ENCODE peak calls at places on chromosomes 16 and 17, in eight cellular contexts. One of them, this sample, is unnamed.

GRCh38 chr17:39702901-39703893 is 3.3 kb downstream of the ERBB2 start:
- DNase-seq in psoas muscle: no peak
- DNase-seq in pancreas: no peak
- DNase-seq in GM12878: peak; percentile 25
- DNase-seq in neural progenitor cell: peak; percentile 21
- DNase-seq in adrenal gland: no peak
- DNase-seq in Panc1: peak; percentile 43
- DNase-seq in AG04450: no peak
- DNase-seq in this sample: no peak

GRCh38 chr16:30032083-30032819 is 1.2 kb upstream of the TLCD3B start:
- DNase-seq in GM12878: no peak
- DNase-seq in AG04450: no peak
- DNase-seq in adrenal gland: no peak
- DNase-seq in Panc1: no peak
- DNase-seq in neural progenitor cell: peak; percentile 83
- DNase-seq in psoas muscle: no peak
- DNase-seq in pancreas: no peak
- DNase-seq in this sample: peak; percentile 51

GRCh38 chr16:66618588-66618987 is 14.1 kb downstream of the CMTM3 start:
- DNase-seq in adrenal gland: peak; percentile 57
- DNase-seq in AG04450: peak; percentile 81
- DNase-seq in GM12878: no peak
- DNase-seq in neural progenitor cell: no peak
- DNase-seq in pancreas: no peak
- DNase-seq in Panc1: peak; percentile 81
- DNase-seq in psoas muscle: peak; percentile 73
- DNase-seq in this sample: peak; percentile 88

GRCh38 chr17:70407501-70407900 is 238.2 kb downstream of the KCNJ2 start:
- DNase-seq in adrenal gland: no peak
- DNase-seq in pancreas: no peak
- DNase-seq in Panc1: no peak
- DNase-seq in psoas muscle: no peak
- DNase-seq in AG04450: no peak
- DNase-seq in GM12878: no peak
- DNase-seq in neural progenitor cell: no peak
- DNase-seq in this sample: no peak

GRCh38 chr17:44307387-44308186 is 814 bp upstream of the RUNDC3A start:
- DNase-seq in adrenal gland: peak; percentile 73
- DNase-seq in psoas muscle: no peak
- DNase-seq in GM12878: no peak
- DNase-seq in Panc1: no peak
- DNase-seq in AG04450: no peak
- DNase-seq in neural progenitor cell: peak; percentile 91
- DNase-seq in pancreas: no peak
- DNase-seq in this sample: peak; percentile 82

GRCh38 chr17:78227455-78227916 is 3.9 kb upstream of the TMEM235 start:
- DNase-seq in pancreas: no peak
- DNase-seq in Panc1: no peak
- DNase-seq in AG04450: no peak
- DNase-seq in GM12878: no peak
- DNase-seq in adrenal gland: no peak
- DNase-seq in neural progenitor cell: peak; percentile 42
- DNase-seq in psoas muscle: no peak
- DNase-seq in this sample: no peak

GRCh38 chr17:16511515-16511914 is 19.5 kb upstream of the LRRC75A start:
- DNase-seq in Panc1: no peak
- DNase-seq in AG04450: no peak
- DNase-seq in GM12878: no peak
- DNase-seq in pancreas: no peak
- DNase-seq in neural progenitor cell: no peak
- DNase-seq in adrenal gland: no peak
- DNase-seq in psoas muscle: no peak
- DNase-seq in this sample: no peak

GRCh38 chr17:79946352-79947231 is 89.1 kb downstream of the TBC1D16 start:
- DNase-seq in adrenal gland: no peak
- DNase-seq in AG04450: no peak
- DNase-seq in psoas muscle: peak; percentile 30
- DNase-seq in neural progenitor cell: no peak
- DNase-seq in pancreas: peak; percentile 12
- DNase-seq in GM12878: no peak
- DNase-seq in Panc1: no peak
- DNase-seq in this sample: no peak

GRCh38 chr16:28012031-28012445 is 51.5 kb downstream of the GSG1L start:
- DNase-seq in pancreas: no peak
- DNase-seq in Panc1: no peak
- DNase-seq in adrenal gland: no peak
- DNase-seq in GM12878: no peak
- DNase-seq in neural progenitor cell: no peak
- DNase-seq in AG04450: peak; percentile 20
- DNase-seq in psoas muscle: no peak
- DNase-seq in this sample: no peak

GRCh38 chr16:88012360-88012759 is 61.1 kb downstream of the BANP start:
- DNase-seq in Panc1: no peak
- DNase-seq in psoas muscle: no peak
- DNase-seq in AG04450: no peak
- DNase-seq in pancreas: no peak
- DNase-seq in GM12878: no peak
- DNase-seq in neural progenitor cell: no peak
- DNase-seq in adrenal gland: no peak
- DNase-seq in this sample: no peak

GRCh38 chr17:32873114-32873513 is 3.8 kb downstream of the MYO1D start:
- DNase-seq in adrenal gland: no peak
- DNase-seq in pancreas: no peak
- DNase-seq in psoas muscle: no peak
- DNase-seq in neural progenitor cell: no peak
- DNase-seq in AG04450: no peak
- DNase-seq in GM12878: no peak
- DNase-seq in Panc1: no peak
- DNase-seq in this sample: no peak

GRCh38 chr17:47324224-47325020 is 667 bp downstream of the EFCAB13 start:
- DNase-seq in neural progenitor cell: peak; percentile 48
- DNase-seq in GM12878: peak; percentile 53
- DNase-seq in psoas muscle: peak; percentile 77
- DNase-seq in Panc1: peak; percentile 30
- DNase-seq in pancreas: peak; percentile 65
- DNase-seq in AG04450: no peak
- DNase-seq in adrenal gland: peak; percentile 38
- DNase-seq in this sample: no peak

GRCh38 chr17:29219378-29220047 is 27.1 kb upstream of the CRYBA1 start:
- DNase-seq in Panc1: peak; percentile 41
- DNase-seq in AG04450: peak; percentile 45
- DNase-seq in neural progenitor cell: peak; percentile 92
- DNase-seq in psoas muscle: peak; percentile 75
- DNase-seq in GM12878: no peak
- DNase-seq in pancreas: peak; percentile 75
- DNase-seq in adrenal gland: peak; percentile 85
- DNase-seq in this sample: peak; percentile 79

DNA sequence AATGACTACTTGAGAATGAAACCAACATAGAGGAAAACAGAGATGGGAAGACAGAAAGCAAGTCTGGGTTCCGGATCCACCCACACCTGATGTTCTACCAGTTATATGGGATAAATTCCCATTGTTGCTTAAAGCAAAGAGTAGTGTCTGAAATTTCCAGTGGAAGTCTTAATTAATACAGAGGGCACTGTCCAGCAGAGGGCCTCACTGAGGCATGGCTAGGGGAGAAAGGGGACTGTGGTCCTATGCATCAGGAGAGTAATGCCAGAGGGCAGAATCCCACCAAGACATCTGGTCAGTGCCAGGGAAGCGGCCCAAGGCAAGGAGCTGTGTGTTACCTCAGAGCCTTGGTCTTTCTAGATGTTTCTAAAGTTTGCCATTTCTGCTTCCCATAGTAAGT is 7.5 kb upstream of the UMOD start:
- DNase-seq in Panc1: no peak
- DNase-seq in pancreas: no peak
- DNase-seq in GM12878: no peak
- DNase-seq in adrenal gland: no peak
- DNase-seq in neural progenitor cell: peak; percentile 67
- DNase-seq in psoas muscle: no peak
- DNase-seq in AG04450: no peak
- DNase-seq in this sample: no peak
- TF ChIP-seq CTCF in Panc1: peak; percentile 47
- TF ChIP-seq CTCF in pancreas: no peak
- TF ChIP-seq CTCF in GM12878: peak; percentile 18
- TF ChIP-seq CTCF in adrenal gland: no peak
- TF ChIP-seq CTCF in neural progenitor cell: peak; percentile 73
- TF ChIP-seq CTCF in psoas muscle: no peak
- TF ChIP-seq CTCF in AG04450: no peak
- TF ChIP-seq CTCF in this sample: no peak

DNA sequence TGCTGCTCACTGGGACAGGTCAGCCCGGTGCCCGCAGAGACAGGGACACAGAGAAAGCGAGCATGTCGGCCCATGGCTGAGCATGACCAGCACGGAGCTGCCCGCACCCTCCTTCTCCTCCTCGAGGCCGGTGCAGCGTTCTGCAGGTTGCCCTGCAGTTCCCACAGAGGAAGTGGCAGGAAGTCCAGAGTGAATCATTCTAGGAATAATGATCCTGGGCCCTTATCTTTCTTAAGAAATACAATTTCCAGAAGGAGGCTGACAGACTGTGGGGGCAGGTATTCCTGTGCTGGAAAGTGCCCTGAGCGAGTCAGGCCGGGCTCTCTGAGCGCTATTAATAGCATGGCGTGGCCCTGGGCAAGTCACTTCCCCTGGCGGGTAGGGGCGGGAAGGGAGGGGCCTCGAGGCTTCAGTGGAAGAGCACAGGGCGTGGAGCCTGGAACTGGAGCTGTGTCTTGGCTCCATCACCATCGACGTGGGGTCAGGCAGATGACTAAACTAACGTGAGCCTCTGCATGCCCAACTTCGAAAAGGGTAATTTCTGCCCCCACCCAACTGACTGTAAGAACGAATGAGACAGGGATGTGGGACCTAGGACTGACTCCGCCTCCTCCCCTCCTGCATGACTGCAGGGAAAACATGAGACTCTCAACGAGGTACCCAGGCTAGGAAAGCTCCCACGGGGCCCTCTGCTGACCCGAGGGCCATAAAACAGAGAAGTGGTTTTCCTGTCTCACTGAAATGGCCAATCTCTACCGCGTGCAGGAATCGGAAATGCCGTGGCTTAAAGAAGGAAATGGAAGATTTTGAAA is 9.8 kb downstream of the TMEM204 start:
- DNase-seq in Panc1: no peak
- DNase-seq in adrenal gland: no peak
- DNase-seq in pancreas: peak; percentile 30
- DNase-seq in psoas muscle: peak; percentile 82
- DNase-seq in AG04450: no peak
- DNase-seq in GM12878: peak; percentile 20
- DNase-seq in neural progenitor cell: peak; percentile 17
- DNase-seq in this sample: peak; percentile 82
- H3K27ac ChIP-seq in Panc1: no peak overlapping the region
- H3K27ac ChIP-seq in adrenal gland: no peak overlapping the region
- H3K27ac ChIP-seq in pancreas: peak overlapping the region; percentile 20
- H3K27ac ChIP-seq in psoas muscle: peak overlapping the region; percentile 87
- H3K27ac ChIP-seq in AG04450: peak overlapping the region; percentile 39
- H3K27ac ChIP-seq in GM12878: no peak overlapping the region
- H3K27ac ChIP-seq in neural progenitor cell: no peak overlapping the region
- H3K27ac ChIP-seq in this sample: peak overlapping the region; percentile 86

GRCh38 chr16:795580-796229 is 4.8 kb downstream of the GNG13 start:
- DNase-seq in neural progenitor cell: no peak
- DNase-seq in GM12878: no peak
- DNase-seq in adrenal gland: no peak
- DNase-seq in psoas muscle: peak; percentile 44
- DNase-seq in pancreas: no peak
- DNase-seq in AG04450: no peak
- DNase-seq in Panc1: no peak
- DNase-seq in this sample: peak; percentile 92

GRCh38 chr16:793414-793813 is 5.0 kb downstream of the CHTF18 start:
- DNase-seq in GM12878: no peak
- DNase-seq in adrenal gland: no peak
- DNase-seq in neural progenitor cell: no peak
- DNase-seq in pancreas: no peak
- DNase-seq in Panc1: no peak
- DNase-seq in AG04450: no peak
- DNase-seq in psoas muscle: no peak
- DNase-seq in this sample: no peak

GRCh38 chr16:794853-795466 is 5.6 kb downstream of the GNG13 start:
- DNase-seq in pancreas: no peak
- DNase-seq in psoas muscle: no peak
- DNase-seq in AG04450: no peak
- DNase-seq in neural progenitor cell: no peak
- DNase-seq in Panc1: no peak
- DNase-seq in GM12878: no peak
- DNase-seq in adrenal gland: no peak
- DNase-seq in this sample: no peak

GRCh38 chr16:792221-792995 is 4.0 kb downstream of the CHTF18 start:
- DNase-seq in adrenal gland: no peak
- DNase-seq in GM12878: no peak
- DNase-seq in AG04450: no peak
- DNase-seq in neural progenitor cell: no peak
- DNase-seq in Panc1: no peak
- DNase-seq in psoas muscle: no peak
- DNase-seq in pancreas: no peak
- DNase-seq in this sample: no peak

GRCh38 chr16:794091-794842 is 5.8 kb downstream of the CHTF18 start:
- DNase-seq in adrenal gland: no peak
- DNase-seq in neural progenitor cell: peak; percentile 58
- DNase-seq in GM12878: no peak
- DNase-seq in AG04450: no peak
- DNase-seq in Panc1: no peak
- DNase-seq in psoas muscle: no peak
- DNase-seq in pancreas: no peak
- DNase-seq in this sample: no peak
- TF ChIP-seq CTCF in adrenal gland: no peak
- TF ChIP-seq CTCF in neural progenitor cell: no peak
- TF ChIP-seq CTCF in GM12878: no peak
- TF ChIP-seq CTCF in AG04450: no peak
- TF ChIP-seq CTCF in Panc1: no peak
- TF ChIP-seq CTCF in psoas muscle: no peak
- TF ChIP-seq CTCF in pancreas: no peak
- TF ChIP-seq CTCF in this sample: no peak

DNA sequence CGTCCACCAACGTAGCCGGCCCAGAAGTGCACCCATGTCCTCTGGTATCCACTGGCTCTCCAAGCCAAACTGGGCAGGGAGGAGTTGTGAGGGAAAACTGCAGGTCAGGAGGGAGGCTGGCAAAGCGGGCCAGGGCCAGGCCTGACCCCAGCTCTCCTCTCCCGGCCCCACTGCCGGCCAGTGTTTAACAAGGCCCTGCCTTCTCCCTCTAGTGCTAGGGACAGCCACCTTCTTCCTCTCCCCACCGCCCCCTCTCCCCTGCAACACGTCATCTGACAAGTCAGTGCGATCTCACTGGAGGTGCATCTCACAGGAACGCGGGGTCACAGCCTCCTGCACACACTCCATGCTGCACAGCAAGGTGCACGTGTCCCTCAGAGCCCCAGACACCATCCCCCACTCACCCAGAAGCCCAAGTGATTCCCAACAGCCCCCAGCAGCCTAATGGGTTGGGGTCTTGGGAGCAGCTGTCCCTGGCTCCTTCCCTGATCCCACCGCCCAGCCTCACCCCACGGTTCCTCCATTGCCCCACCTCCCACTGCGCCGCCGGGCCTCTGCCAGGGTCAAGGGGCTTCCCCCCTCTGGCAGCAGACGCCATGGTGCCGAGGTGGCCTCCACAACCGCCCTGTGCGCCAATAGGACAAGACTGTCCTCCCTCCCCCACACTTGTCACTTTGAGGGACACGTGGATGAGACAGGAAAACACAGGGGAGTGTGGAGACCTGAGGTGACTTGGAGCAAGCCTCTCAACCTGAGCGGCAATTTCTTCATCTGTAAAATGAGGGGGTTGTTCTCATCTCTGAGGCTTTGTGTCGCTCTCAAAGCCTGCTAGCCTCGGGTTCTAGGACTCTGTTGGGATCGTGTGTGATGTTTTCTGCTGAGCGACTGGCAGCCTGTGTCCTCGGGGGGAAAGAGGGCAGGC is 1.1 kb upstream of the ACE start:
- DNase-seq in Panc1: no peak
- DNase-seq in AG04450: no peak
- DNase-seq in pancreas: no peak
- DNase-seq in psoas muscle: no peak
- DNase-seq in GM12878: no peak
- DNase-seq in neural progenitor cell: no peak
- DNase-seq in adrenal gland: no peak
- DNase-seq in this sample: no peak
- H3K27ac ChIP-seq in Panc1: no peak overlapping the region
- H3K27ac ChIP-seq in AG04450: no peak overlapping the region
- H3K27ac ChIP-seq in pancreas: peak overlapping the region; percentile 83
- H3K27ac ChIP-seq in psoas muscle: peak overlapping the region; percentile 21
- H3K27ac ChIP-seq in GM12878: no peak overlapping the region
- H3K27ac ChIP-seq in neural progenitor cell: no peak overlapping the region
- H3K27ac ChIP-seq in adrenal gland: no peak overlapping the region
- H3K27ac ChIP-seq in this sample: no peak overlapping the region

This sample was measured in RWPE1.